ENCODE peak calls at places on chromosome 20, in eight cellular contexts. L is mesendoderm; U is CD4-positive, alpha-beta memory T cell; Y is Karpas-422; O is CD8-positive, alpha-beta memory T cell; S is CD8-positive, alpha-beta T cell; A is cardiac fibroblast; J is right cardiac atrium. W is an unnamed sample.

GRCh38 chr20:19975436-19975799 is 41.7 kb upstream of the NAA20 start:
- DNase-seq in L (no peak), U (no peak), Y (no peak), O (no peak), S (no peak), A (peak), J (no peak), W (no peak)

GRCh38 chr20:55561259-55561658 is 444.1 kb downstream of the CBLN4 start:
- DNase-seq in L (no peak), U (no peak), Y (no peak), O (no peak), S (no peak), A (no peak), J (no peak), W (no peak)

GRCh38 chr20:3680701-3681351 is 984 bp downstream of the ADAM33 start:
- DNase-seq in L (no peak), U (no peak), Y (no peak), O (no peak), S (no peak), A (no peak), J (peak), W (no peak)

GRCh38 chr20:33370296-33370695 is 31.0 kb downstream of the CDK5RAP1 start:
- DNase-seq in L (no peak), U (peak), Y (no peak), O (peak), S (peak), A (peak), J (no peak), W (peak)

GRCh38 chr20:58870293-58871014 is 17.9 kb downstream of the GNAS start:
- DNase-seq in L (peak), U (no peak), Y (peak), O (peak), S (peak), A (peak), J (peak), W (no peak)

GRCh38 chr20:57878803-57879424 is 169.1 kb upstream of the PMEPA1 start:
- DNase-seq in L (no peak), U (no peak), Y (no peak), O (no peak), S (no peak), A (no peak), J (no peak), W (no peak)

GRCh38 chr20:57260065-57260958 is 6.1 kb downstream of the BMP7 start:
- DNase-seq in L (no peak), U (no peak), Y (no peak), O (no peak), S (no peak), A (no peak), J (no peak), W (no peak)

GRCh38 chr20:5127204-5127858 is 523 bp downstream of the CDS2 start:
- DNase-seq in L (peak), U (peak), Y (peak), O (peak), S (peak), A (peak), J (peak), W (peak)

GRCh38 chr20:9831032-9831431 is 7.8 kb downstream of the PAK5 start:
- DNase-seq in L (peak), U (no peak), Y (no peak), O (no peak), S (no peak), A (no peak), J (no peak), W (no peak)

GRCh38 chr20:58069796-58070663 is 158.4 kb downstream of the ANKRD60 start:
- DNase-seq in L (no peak), U (no peak), Y (no peak), O (no peak), S (no peak), A (no peak), J (peak), W (no peak)

GRCh38 chr20:60306105-60306504 is 347.9 kb downstream of the CDH26 start:
- DNase-seq in L (no peak), U (no peak), Y (no peak), O (no peak), S (no peak), A (no peak), J (no peak), W (no peak)

GRCh38 chr20:10170261-10170660 is 48.4 kb upstream of the SNAP25 start:
- DNase-seq in L (no peak), U (no peak), Y (no peak), O (no peak), S (no peak), A (no peak), J (no peak), W (no peak)

GRCh38 chr20:5880326-5880725 is 70.0 kb downstream of the TRMT6 start:
- DNase-seq in L (no peak), U (no peak), Y (no peak), O (no peak), S (no peak), A (no peak), J (no peak), W (no peak)

GRCh38 chr20:50537546-50538201 is 27.5 kb downstream of the PTPN1 start:
- DNase-seq in L (no peak), U (no peak), Y (no peak), O (no peak), S (no peak), A (no peak), J (no peak), W (no peak)

GRCh38 chr20:50536333-50536732 is 26.1 kb downstream of the PTPN1 start:
- DNase-seq in L (no peak), U (no peak), Y (no peak), O (no peak), S (no peak), A (no peak), J (no peak), W (no peak)

GRCh38 chr20:50535162-50535561 is 25.0 kb downstream of the PTPN1 start:
- DNase-seq in L (no peak), U (no peak), Y (no peak), O (no peak), S (no peak), A (no peak), J (no peak), W (no peak)

GRCh38 chr20:50540620-50541605 is 30.7 kb downstream of the PTPN1 start:
- DNase-seq in L (peak), U (no peak), Y (no peak), O (no peak), S (no peak), A (peak), J (no peak), W (no peak)

DNA sequence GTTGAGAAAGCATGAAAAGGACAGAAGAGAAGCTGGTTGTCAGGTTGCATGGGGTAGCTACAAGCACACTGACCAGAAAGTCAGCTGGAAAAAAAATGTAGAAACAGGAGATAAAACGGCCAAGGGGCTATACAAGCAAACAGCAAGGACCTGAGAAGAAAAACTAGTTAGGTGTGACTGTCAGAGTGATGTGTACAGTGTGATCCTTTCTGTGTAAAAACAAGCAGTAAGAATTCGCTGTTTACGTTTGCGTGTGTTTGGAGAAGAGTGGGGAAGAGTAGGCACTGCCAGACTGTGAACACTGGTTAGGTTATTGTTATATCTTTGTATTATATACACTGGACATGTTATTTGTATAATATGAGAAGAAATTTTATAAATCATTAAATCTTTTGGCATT is 28.1 kb downstream of the PTPN1 start:
- DNase-seq in L (no peak), U (no peak), Y (no peak), O (no peak), S (no peak), A (no peak), J (no peak), W (no peak)
- H3K4me3 ChIP-seq in L (no peak), U (no peak), Y (no peak), O (no peak), S (no peak), A (no peak), J (no peak), W (no peak)

DNA sequence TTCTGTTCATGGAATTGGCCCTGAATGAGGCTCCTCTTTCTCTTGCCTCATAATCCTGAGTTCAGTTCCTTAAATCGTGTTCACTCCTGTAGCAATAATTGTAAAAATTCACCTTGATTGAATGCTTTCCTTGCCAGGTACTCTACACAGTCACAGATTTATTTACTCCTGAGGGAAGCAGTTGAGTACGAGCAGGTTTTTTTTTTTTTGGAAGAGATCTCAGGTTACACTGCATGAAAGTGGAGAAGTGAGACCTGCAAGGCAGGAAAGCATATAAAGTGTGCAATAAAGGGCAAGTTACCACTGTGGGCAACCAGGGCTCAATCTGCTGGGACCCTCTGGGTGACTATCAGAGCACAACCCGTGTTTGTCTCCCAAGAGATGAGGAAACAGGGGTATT is 93.0 kb upstream of the DOK5 start:
- DNase-seq in L (no peak), U (no peak), Y (no peak), O (no peak), S (no peak), A (no peak), J (no peak), W (no peak)
- H3K4me3 ChIP-seq in L (no peak), U (no peak), Y (no peak), O (no peak), S (no peak), A (no peak), J (no peak), W (no peak)

DNA sequence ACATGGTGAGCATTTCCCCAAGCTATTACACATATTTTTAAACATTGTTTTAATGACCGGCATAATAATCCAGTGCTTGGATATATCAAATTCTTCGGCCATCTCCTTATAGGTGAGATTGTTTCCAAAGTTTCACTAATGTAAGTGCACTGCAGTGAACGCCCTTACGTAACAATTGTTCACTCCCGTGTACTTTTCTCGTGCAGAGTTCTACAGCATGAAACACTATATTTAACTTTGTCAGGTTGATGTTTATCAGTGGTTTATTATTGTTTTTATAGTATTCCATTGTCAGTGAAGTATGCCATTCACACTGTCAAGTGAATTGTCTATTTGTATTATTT is 3.4 kb upstream of the GZF1 start:
- DNase-seq in L (no peak), U (no peak), Y (no peak), O (no peak), S (no peak), A (no peak), J (no peak), W (no peak)
- H3K4me3 ChIP-seq in L (no peak), U (peak), Y (peak), O (peak), S (peak), A (peak), J (peak), W (peak)

DNA sequence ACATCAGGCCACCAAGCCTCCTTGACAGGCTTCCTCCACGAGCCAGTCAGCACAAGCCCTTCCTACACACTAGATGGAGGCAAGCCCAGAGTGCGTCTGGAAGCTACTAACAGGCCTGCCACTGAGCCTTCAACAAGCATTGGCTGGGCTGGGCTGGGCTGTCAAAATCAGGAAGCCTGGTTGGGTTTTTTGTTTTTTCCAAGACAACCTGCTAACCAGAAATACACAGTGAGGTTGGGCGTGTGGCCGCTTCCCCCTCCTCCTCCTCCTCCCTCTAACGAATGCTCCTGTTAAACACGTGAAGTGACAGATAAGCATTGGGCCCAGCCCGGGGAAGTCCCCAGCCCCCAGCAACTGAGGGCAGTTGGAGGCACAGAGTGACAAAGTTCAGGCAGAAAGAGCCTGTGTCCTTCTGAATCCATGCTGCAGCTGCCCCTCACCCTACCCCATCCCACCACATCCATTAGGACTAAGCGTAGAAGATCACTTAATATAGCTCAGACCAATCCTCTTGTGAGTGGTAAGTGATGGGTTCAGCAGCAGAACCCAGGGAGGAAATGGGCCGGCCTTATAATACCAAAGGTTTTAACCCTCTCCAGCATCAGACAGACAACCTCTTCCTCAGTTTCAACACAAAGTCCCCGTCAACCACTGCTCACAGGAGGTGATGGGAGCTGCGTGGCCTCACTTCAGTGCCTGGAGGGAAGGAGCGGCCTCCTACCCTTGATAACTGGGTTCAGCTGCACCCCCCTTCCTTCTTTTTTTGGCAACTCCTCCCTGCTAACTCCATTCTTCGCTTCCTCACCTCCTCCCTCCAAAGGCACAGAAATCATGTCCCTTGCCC is 1.1 kb downstream of the NFATC2 start:
- DNase-seq in L (peak), U (peak), Y (peak), O (peak), S (peak), A (no peak), J (peak), W (peak)
- H3K4me3 ChIP-seq in L (no peak), U (peak), Y (peak), O (peak), S (peak), A (no peak), J (peak), W (peak)

DNA sequence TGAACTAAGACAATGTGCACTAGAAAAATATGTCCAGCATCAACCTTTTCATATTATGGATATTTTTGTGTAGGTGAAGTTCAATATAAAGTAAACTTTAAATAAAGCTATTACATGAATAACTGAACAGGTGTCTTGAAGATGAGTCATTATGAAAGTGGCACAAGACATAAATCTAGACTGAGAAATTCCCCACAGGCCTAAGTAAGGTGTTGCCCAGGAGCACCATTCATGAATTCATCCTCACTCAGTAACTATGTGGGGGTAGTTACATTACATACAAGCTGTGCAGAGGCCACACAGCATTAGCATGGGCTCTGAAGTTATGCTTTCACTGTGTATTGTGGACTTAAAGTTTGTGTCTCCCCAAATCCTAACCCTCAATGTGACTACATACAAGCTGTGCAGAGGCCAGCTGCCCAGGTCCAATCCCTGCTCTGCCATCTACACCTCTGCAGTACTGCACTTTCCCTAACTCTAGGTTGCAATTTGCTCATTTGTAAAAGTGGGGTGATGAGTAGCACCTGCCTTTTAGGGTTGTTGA is 65.9 kb downstream of the BCAS1 start:
- DNase-seq in L (no peak), U (no peak), Y (no peak), O (no peak), S (no peak), A (no peak), J (no peak), W (no peak)
- H3K4me3 ChIP-seq in L (no peak), U (no peak), Y (no peak), O (no peak), S (no peak), A (no peak), J (no peak), W (no peak)